ENCODE peak calls at places on chromosomes 6 and 20, in four cellular contexts. S, C, U and D are unnamed samples.

GRCh38 chr6:157272866-157273755 is 50.2 kb downstream of the TMEM242 start:
- DNase-seq in S (no peak), C (no peak), U (no peak), D (no peak)

GRCh38 chr20:53736122-53736756 is 142.6 kb upstream of the ZNF217 start:
- DNase-seq in S (no peak), C (no peak), U (no peak), D (peak; percentile 55)

GRCh38 chr20:35991142-35991771 is 22.9 kb downstream of the CNBD2 start:
- DNase-seq in S (peak; percentile 22), C (peak; percentile 37), U (peak; percentile 46), D (no peak)

GRCh38 chr6:156599367-156599766 is 177.8 kb upstream of the ARID1B start:
- DNase-seq in S (no peak), C (no peak), U (no peak), D (no peak)

GRCh38 chr6:44580901-44581300 is 193.4 kb downstream of the CDC5L start:
- DNase-seq in S (no peak), C (peak; percentile 57), U (no peak), D (peak; percentile 93)

GRCh38 chr20:22001886-22002285 is 296.4 kb downstream of the PAX1 start:
- DNase-seq in S (no peak), C (no peak), U (no peak), D (no peak)

GRCh38 chr6:11918021-11918738 is 93.9 kb upstream of the HIVEP1 start:
- DNase-seq in S (no peak), C (peak; percentile 71), U (no peak), D (peak; percentile 94)

GRCh38 chr20:58759947-58760346 is 67.3 kb downstream of the NPEPL1 start:
- DNase-seq in S (no peak), C (no peak), U (no peak), D (no peak)

GRCh38 chr20:50270569-50270968 is 79.9 kb downstream of the CEBPB start:
- DNase-seq in S (no peak), C (no peak), U (no peak), D (no peak)

GRCh38 chr20:50271674-50272412 is 81.2 kb downstream of the CEBPB start:
- DNase-seq in S (no peak), C (no peak), U (no peak), D (no peak)

GRCh38 chr20:50271201-50271600 is 80.6 kb downstream of the CEBPB start:
- DNase-seq in S (no peak), C (no peak), U (no peak), D (no peak)

GRCh38 chr20:50273601-50274491 is 83.2 kb downstream of the CEBPB start:
- DNase-seq in S (no peak), C (no peak), U (no peak), D (no peak)

DNA sequence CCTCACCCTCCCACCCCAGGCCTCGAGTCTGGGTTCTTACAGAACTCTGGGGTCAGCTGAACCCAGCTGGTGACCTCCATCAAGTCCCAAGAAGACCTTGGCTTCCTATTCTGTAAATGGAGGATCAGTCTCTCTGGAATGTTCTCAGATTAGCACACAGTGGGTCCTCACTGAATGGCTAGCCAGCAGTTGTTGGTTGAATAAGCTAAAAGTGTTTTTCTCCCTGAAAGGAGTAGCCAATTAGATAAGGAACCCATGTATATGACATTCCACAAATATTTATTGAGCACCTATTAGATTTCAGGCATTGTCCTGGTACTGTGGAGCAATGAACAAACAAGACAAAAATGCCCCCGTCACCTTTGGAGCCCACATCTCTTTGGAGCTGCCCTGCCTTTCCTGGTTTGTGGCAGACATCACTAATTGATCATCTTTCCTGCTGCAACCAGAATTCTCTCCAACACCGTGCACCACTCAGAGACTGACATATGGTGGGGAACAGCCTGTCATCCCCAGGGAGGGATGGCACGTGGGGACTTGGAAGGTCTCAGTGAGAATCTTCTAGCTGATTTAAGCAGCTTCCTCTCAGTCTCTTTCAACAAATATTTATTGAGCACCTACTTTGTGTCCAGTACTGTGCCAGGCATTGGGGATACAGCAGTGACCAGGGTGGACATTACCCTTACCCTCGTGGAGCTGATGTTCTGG is 81.9 kb downstream of the CEBPB start:
- DNase-seq in S (no peak), C (no peak), U (no peak), D (no peak)
- H3K4me2 ChIP-seq in S (no peak overlapping the region), C (no peak overlapping the region), U (no peak overlapping the region), D (no peak overlapping the region)

GRCh38 chr6:30074331-30075093 is 1.1 kb downstream of the RNF39 start:
- DNase-seq in S (no peak), C (peak; percentile 10), U (no peak), D (no peak)
- TF ChIP-seq EZH2 in S (no peak), C (no peak), U (no peak), D (peak; percentile 91)

GRCh38 chr20:2815242-2815900 is 584 bp downstream of the C20orf141 start:
- DNase-seq in S (no peak), C (no peak), U (no peak), D (no peak)

GRCh38 chr20:2816583-2817340 is 598 bp downstream of the TMEM239 start:
- DNase-seq in S (no peak), C (no peak), U (no peak), D (no peak)

GRCh38 chr20:2814587-2815051 is at the start of gene C20orf141:
- DNase-seq in S (no peak), C (peak; percentile 96), U (no peak), D (peak; percentile 94)

GRCh38 chr20:2817341-2817726 is 1.2 kb downstream of the TMEM239 start:
- DNase-seq in S (no peak), C (no peak), U (no peak), D (no peak)

DNA sequence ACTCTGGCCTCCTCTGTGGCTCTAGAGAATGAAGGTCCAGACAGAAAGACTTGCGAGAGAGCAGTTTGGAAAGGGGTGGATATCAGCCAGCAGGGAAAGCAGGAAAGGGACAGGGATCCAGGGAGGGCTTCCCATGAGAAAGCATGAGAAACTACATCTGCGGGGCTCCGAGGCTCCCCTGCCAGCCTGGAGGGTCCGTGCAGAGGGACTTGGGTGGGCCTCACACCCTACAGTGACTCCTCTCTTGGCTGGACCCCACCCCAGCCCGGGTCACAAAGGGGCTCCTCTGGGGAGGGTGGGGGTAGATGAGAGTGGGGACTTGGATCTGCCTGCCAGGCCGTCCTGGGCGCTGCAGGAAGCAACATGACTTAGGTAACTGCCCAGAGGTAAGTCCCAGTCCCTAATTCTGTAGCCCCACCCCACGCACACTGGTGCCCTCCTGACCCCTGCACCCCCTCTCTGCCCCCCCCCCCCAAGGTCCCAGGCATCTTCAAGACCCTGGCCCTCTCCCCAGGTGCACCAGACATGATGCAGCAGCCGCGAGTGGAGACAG is at the start of gene TMEM239:
- DNase-seq in S (no peak), C (no peak), U (no peak), D (no peak)
- H3K4me3 ChIP-seq in S (no peak within 1 kb of the TSS), C (no peak within 1 kb of the TSS), U (no peak within 1 kb of the TSS), D (no peak within 1 kb of the TSS)

GRCh38 chr20:50303573-50304500 is 113.2 kb downstream of the CEBPB start:
- DNase-seq in S (no peak), C (peak; percentile 93), U (no peak), D (peak; percentile 78)

GRCh38 chr20:50305636-50306477 is 115.2 kb downstream of the CEBPB start:
- DNase-seq in S (no peak), C (peak; percentile 84), U (no peak), D (no peak)

GRCh38 chr20:50306478-50307423 is 116.1 kb downstream of the CEBPB start:
- DNase-seq in S (no peak), C (no peak), U (no peak), D (no peak)

GRCh38 chr20:50304501-50304856 is 113.8 kb downstream of the CEBPB start:
- DNase-seq in S (no peak), C (peak; percentile 96), U (no peak), D (peak; percentile 72)

GRCh38 chr20:50304883-50305635 is 114.4 kb downstream of the CEBPB start:
- DNase-seq in S (no peak), C (peak; percentile 99), U (no peak), D (peak; percentile 94)
- H3K4me2 ChIP-seq in S (no peak overlapping the region), C (peak overlapping the region; percentile 72), U (no peak overlapping the region), D (peak overlapping the region; percentile 30)